ENCODE peak calls at places on chromosomes 5 and 9, in nine cellular contexts. D, A, E, C, Y, K, Q, P and M are unnamed samples.

GRCh38 chr5:14753292-14753691 is 88.8 kb downstream of the OTULIN start:
- DNase-seq in D (no peak), A (no peak), K (no peak), Y (no peak), P (no peak), E (no peak), C (no peak), Q (no peak), M (no peak)

GRCh38 chr5:6819521-6819920 is 106.3 kb downstream of the TENT4A start:
- DNase-seq in E (no peak), D (no peak), C (no peak), A (no peak), P (no peak), Q (no peak), K (no peak), Y (no peak), M (peak; percentile 69)

GRCh38 chr5:135073771-135074345 is 39.8 kb upstream of the PITX1 start:
- DNase-seq in K (no peak), P (no peak), C (no peak), E (no peak), Y (peak; percentile 22), Q (no peak), A (no peak), D (no peak), M (no peak)

GRCh38 chr9:69027355-69028097 is 8.0 kb upstream of the FXN start:
- DNase-seq in Q (peak; percentile 31), K (peak; percentile 55), E (peak; percentile 71), D (no peak), P (peak; percentile 54), C (peak; percentile 27), Y (peak; percentile 39), A (no peak), M (peak; percentile 85)

GRCh38 chr5:14266171-14266570 is 123.0 kb downstream of the TRIO start:
- DNase-seq in E (no peak), A (no peak), Q (no peak), K (no peak), D (no peak), P (no peak), C (no peak), Y (no peak), M (no peak)

GRCh38 chr5:69414885-69415583 is at the start of gene MARVELD2:
- DNase-seq in Q (peak; percentile 49), E (no peak), D (peak; percentile 83), Y (peak; percentile 33), P (no peak), K (peak; percentile 26), A (no peak), C (no peak), M (peak; percentile 97)

GRCh38 chr9:91773166-91773565 is 176.9 kb downstream of the ROR2 start:
- DNase-seq in A (no peak), P (no peak), Q (no peak), K (peak; percentile 46), D (no peak), E (no peak), C (no peak), Y (peak; percentile 84), M (no peak)

GRCh38 chr9:131968632-131969031 is 111.0 kb downstream of the MED27 start:
- DNase-seq in A (no peak), Q (no peak), K (no peak), C (no peak), Y (no peak), E (no peak), P (no peak), D (no peak), M (no peak)

GRCh38 chr5:94181940-94182339 is 436.5 kb downstream of the KIAA0825 start:
- DNase-seq in C (no peak), A (no peak), K (no peak), E (peak; percentile 47), Q (no peak), P (peak; percentile 7), Y (no peak), D (no peak), M (peak; percentile 66)
- TF ChIP-seq CTCF in C (peak; percentile 27), A (no peak), K (peak; percentile 13), E (peak; percentile 43), Q (no peak), P (peak; percentile 17), Y (peak; percentile 36), D (peak; percentile 28), M (peak; percentile 65)

GRCh38 chr5:95942414-95942813 is 19.2 kb downstream of the ELL2 start:
- DNase-seq in K (no peak), P (no peak), Q (no peak), D (no peak), A (no peak), E (no peak), Y (no peak), C (no peak), M (no peak)

GRCh38 chr5:95946451-95946850 is 15.2 kb downstream of the ELL2 start:
- DNase-seq in Q (no peak), E (no peak), K (no peak), C (no peak), D (no peak), A (no peak), Y (no peak), P (no peak), M (no peak)

GRCh38 chr5:95940758-95941682 is 20.6 kb downstream of the ELL2 start:
- DNase-seq in C (no peak), E (no peak), Y (no peak), K (peak; percentile 8), D (no peak), P (no peak), Q (no peak), A (no peak), M (peak; percentile 71)

GRCh38 chr5:95941756-95942155 is 19.9 kb downstream of the ELL2 start:
- DNase-seq in E (no peak), C (no peak), A (no peak), Q (no peak), K (no peak), P (peak; percentile 38), D (no peak), Y (peak; percentile 81), M (no peak)

GRCh38 chr5:95942968-95943367 is 18.7 kb downstream of the ELL2 start:
- DNase-seq in D (no peak), K (no peak), P (no peak), Q (no peak), E (no peak), C (no peak), A (no peak), Y (no peak), M (no peak)
- TF ChIP-seq CTCF in D (no peak), K (no peak), P (no peak), Q (no peak), E (no peak), C (no peak), A (no peak), Y (no peak), M (no peak)

GRCh38 chr9:96646081-96646991 is 8.8 kb downstream of the PRXL2C start:
- DNase-seq in A (no peak), E (peak; percentile 69), Y (peak; percentile 82), D (no peak), C (no peak), K (no peak), Q (no peak), P (peak; percentile 82), M (no peak)

GRCh38 chr9:96655198-96655851 is at the start of gene PRXL2C:
- DNase-seq in Y (peak; percentile 79), Q (peak; percentile 89), A (peak; percentile 88), P (peak; percentile 61), E (peak; percentile 58), D (no peak), K (peak; percentile 92), C (no peak), M (peak; percentile 77)

GRCh38 chr9:96654450-96655197 is 493 bp downstream of the PRXL2C start:
- DNase-seq in E (peak; percentile 81), Q (peak; percentile 92), C (peak; percentile 49), Y (peak; percentile 87), A (peak; percentile 90), K (peak; percentile 88), D (peak; percentile 79), P (peak; percentile 93), M (peak; percentile 85)

GRCh38 chr9:96649620-96650323 is 5.3 kb downstream of the PRXL2C start:
- DNase-seq in A (peak; percentile 5), P (no peak), D (no peak), Y (no peak), Q (no peak), K (no peak), E (no peak), C (no peak), M (peak; percentile 6)

GRCh38 chr9:96651626-96652025 is 3.5 kb downstream of the PRXL2C start:
- DNase-seq in P (peak; percentile 55), E (peak; percentile 41), K (peak; percentile 48), D (no peak), C (no peak), Y (peak; percentile 38), Q (no peak), A (no peak), M (peak; percentile 12)
- TF ChIP-seq CTCF in P (peak; percentile 59), E (peak; percentile 67), K (peak; percentile 71), D (peak; percentile 71), C (peak; percentile 70), Y (peak; percentile 55), Q (no peak), A (peak; percentile 36), M (no peak)

GRCh38 chr5:179241764-179242370 is 103.4 kb downstream of the ADAMTS2 start:
- DNase-seq in A (no peak), Y (no peak), C (no peak), P (no peak), Q (no peak), D (peak; percentile 37), K (no peak), E (peak; percentile 28), M (no peak)
- TF ChIP-seq CTCF in A (no peak), Y (no peak), C (no peak), P (no peak), Q (no peak), D (no peak), K (no peak), E (no peak), M (no peak)

GRCh38 chr5:79821-80220 is 12.1 kb upstream of the PLEKHG4B start:
- DNase-seq in A (no peak), E (no peak), P (no peak), D (peak; percentile 47), K (no peak), C (no peak), Q (no peak), Y (no peak), M (no peak)

GRCh38 chr5:77957-78804 is 13.8 kb upstream of the PLEKHG4B start:
- DNase-seq in K (peak; percentile 70), P (peak; percentile 54), C (no peak), D (peak; percentile 66), A (no peak), E (peak; percentile 40), Y (peak; percentile 13), Q (peak; percentile 31), M (peak; percentile 58)

GRCh38 chr5:79263-79662 is 12.7 kb upstream of the PLEKHG4B start:
- DNase-seq in Y (no peak), C (no peak), D (peak; percentile 39), A (no peak), P (no peak), Q (no peak), E (no peak), K (no peak), M (no peak)

GRCh38 chr5:77546-77945 is 14.4 kb upstream of the PLEKHG4B start:
- DNase-seq in K (no peak), D (peak; percentile 47), Q (no peak), C (no peak), E (no peak), P (no peak), Y (no peak), A (no peak), M (no peak)

DNA sequence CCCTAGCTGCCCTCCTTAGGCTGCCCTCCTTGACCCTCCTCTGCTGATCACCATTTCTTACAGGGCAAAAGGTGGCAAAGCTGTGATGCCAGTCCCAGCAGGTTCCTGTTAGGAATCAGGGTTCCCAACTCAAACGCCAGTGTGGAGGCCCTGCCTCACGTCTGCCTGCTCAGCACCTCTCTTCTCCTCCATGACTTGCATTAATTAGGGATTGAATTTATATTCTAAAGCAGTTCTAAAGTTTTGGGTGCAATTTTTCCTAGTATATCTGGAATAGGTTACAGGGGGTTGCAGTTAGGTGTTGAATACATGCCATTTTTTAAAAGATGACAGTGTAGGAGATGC is 13.2 kb upstream of the PLEKHG4B start:
- DNase-seq in D (no peak), Y (no peak), C (no peak), E (no peak), P (no peak), A (no peak), K (no peak), Q (no peak), M (no peak)
- TF ChIP-seq CTCF in D (peak; percentile 2), Y (no peak), C (no peak), E (no peak), P (no peak), A (no peak), K (no peak), Q (no peak), M (no peak)